ENCODE peak calls at places on chromosomes 12 and 14, in four cellular contexts. H is body of pancreas, M is gastrocnemius medialis, U is pancreas. Q is an unnamed sample.

GRCh38 chr12:10501031-10501430 is 4.7 kb upstream of the EIF2S3B start:
- DNase-seq in H (no peak), M (no peak), U (no peak), Q (no peak)

GRCh38 chr12:57159341-57159740 is 11.9 kb upstream of the LRP1-AS start:
- DNase-seq in H (no peak), M (no peak), U (no peak), Q (no peak)

GRCh38 chr14:92789457-92790089 is 4.5 kb upstream of the GOLGA5 start:
- DNase-seq in H (no peak), M (no peak), U (no peak), Q (no peak)

GRCh38 chr14:23068792-23069412 is 11.6 kb upstream of the CDH24 start:
- DNase-seq in H (peak; percentile 87), M (peak; percentile 82), U (peak; percentile 76), Q (peak; percentile 94)

GRCh38 chr14:50599700-50600444 is 39.9 kb downstream of the ATL1 start:
- DNase-seq in H (no peak), M (no peak), U (no peak), Q (no peak)

GRCh38 chr14:65074449-65075155 is 27.7 kb downstream of the MAX start:
- DNase-seq in H (no peak), M (peak; percentile 73), U (no peak), Q (no peak)

GRCh38 chr12:3838065-3838464 is 35.1 kb downstream of the PARP11 start:
- DNase-seq in H (no peak), M (no peak), U (no peak), Q (no peak)

GRCh38 chr14:53516261-53516774 is 363.2 kb upstream of the DDHD1 start:
- DNase-seq in H (no peak), M (no peak), U (no peak), Q (no peak)

GRCh38 chr12:78963439-78964222 is 99.1 kb downstream of the SYT1 start:
- DNase-seq in H (no peak), M (no peak), U (no peak), Q (no peak)

GRCh38 chr12:49824886-49825285 is 3.3 kb downstream of the NCKAP5L start:
- DNase-seq in H (no peak), M (peak; percentile 41), U (no peak), Q (no peak)

GRCh38 chr12:43309845-43310405 is 242.1 kb downstream of the ADAMTS20 start:
- DNase-seq in H (no peak), M (no peak), U (no peak), Q (no peak)

GRCh38 chr14:68248481-68249255 is 429.1 kb downstream of the RAD51B start:
- DNase-seq in H (peak; percentile 19), M (peak; percentile 84), U (peak; percentile 40), Q (no peak)

GRCh38 chr14:78933948-78934524 is 763.9 kb downstream of the NRXN3 start:
- DNase-seq in H (no peak), M (no peak), U (no peak), Q (no peak)

GRCh38 chr14:88481794-88482193 is 73.0 kb downstream of the PTPN21 start:
- DNase-seq in H (no peak), M (no peak), U (no peak), Q (no peak)

GRCh38 chr12:10369557-10370150 is 20.2 kb downstream of the KLRK1 start:
- DNase-seq in H (no peak), M (no peak), U (no peak), Q (no peak)

GRCh38 chr12:87368259-87368658 is 660.9 kb downstream of the C12orf50 start:
- DNase-seq in H (no peak), M (no peak), U (no peak), Q (no peak)

DNA sequence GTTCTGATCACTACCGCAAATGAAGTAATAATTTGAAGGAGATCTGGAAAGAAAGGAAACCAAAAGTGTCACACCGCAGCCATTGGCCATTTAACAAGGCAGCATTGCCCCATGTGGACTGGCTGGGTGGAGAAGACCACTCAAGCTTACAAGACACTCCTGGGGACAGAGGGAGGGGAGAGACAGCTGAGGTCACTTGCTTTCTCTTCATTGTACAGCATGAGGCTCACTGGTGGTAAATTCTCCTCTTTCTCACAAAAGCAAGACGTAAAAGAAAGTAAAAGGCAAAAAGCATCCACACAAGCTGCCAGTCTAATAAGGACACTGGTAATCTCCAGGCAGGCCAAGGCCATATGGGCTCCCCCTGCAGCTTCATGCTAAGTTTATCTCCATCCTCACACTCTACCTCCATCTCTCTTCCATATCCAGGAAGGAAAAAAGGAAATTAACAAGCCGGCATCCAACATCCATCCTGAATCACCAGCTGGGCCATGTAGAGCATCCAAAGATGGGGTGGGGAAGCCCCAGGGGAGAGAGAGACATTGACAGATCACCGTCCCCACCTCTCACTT is 100.7 kb downstream of the DPF3 start:
- DNase-seq in H (no peak), M (no peak), U (no peak), Q (no peak)
- TF ChIP-seq CTCF in H (no peak), M (no peak), U (no peak), Q (no peak)

DNA sequence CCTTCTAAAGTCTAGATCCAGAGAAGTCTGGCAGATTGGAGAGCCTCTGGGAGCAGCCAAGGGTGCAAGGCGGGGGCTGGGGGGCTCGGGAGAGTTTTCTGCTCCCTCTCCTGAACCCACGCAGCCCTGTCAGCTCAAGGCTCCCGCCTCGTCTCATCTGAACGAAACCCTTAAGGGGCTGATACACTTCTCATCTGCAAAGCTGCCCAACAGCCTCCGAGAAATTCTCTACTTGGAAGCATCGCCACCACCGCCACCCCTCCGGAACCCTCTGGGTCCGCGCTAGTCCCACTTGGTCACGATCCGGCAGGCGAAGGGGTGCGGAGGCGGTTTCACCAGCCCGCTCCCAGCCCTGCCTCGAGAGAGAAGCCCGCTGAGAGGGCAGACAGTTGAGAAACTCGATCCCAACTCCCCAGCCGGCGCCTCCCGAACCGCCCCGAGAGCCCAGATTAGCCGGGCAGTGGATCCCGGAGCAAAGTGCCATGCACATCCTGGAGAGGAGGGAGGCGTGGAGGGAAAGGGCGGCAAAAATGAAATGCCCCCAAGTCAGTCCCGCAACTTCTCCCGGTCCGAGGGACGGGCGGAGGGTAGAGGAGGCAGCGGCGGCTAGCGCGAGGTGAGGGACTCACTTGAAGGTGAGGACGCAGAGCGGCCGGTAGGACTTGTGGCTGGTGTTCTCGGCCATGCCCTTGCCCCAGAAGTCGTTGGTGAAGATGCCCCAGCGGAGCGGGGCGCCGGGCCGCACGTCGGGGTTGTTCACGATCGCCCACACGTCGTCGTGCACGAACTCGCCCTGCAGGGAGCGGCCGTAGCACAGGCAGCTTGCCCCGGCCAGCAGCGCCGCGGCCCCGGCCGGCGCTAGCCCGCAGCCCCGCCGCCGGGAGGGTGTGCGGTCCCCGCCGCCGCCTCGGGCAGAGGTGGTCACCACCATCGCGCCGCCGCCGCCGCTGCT is 645 bp downstream of the TMTC1 start:
- DNase-seq in H (peak; percentile 20), M (peak; percentile 66), U (peak; percentile 26), Q (peak; percentile 85)
- TF ChIP-seq CTCF in H (no peak), M (no peak), U (no peak), Q (no peak)

GRCh38 chr12:2449586-2449985 is 345.2 kb upstream of the FKBP4 start:
- DNase-seq in H (no peak), M (no peak), U (no peak), Q (no peak)
- TF ChIP-seq CTCF in H (no peak), M (no peak), U (no peak), Q (no peak)

GRCh38 chr12:121099779-121100178 is 32.9 kb upstream of the P2RX7 start:
- DNase-seq in H (no peak), M (no peak), U (no peak), Q (no peak)
- TF ChIP-seq CTCF in H (no peak), M (no peak), U (no peak), Q (no peak)

GRCh38 chr14:95891742-95892141 is 15.1 kb downstream of the TUNAR start:
- DNase-seq in H (no peak), M (no peak), U (no peak), Q (no peak)

GRCh38 chr14:95892142-95892541 is 15.5 kb downstream of the TUNAR start:
- DNase-seq in H (no peak), M (no peak), U (no peak), Q (no peak)

GRCh38 chr14:95896628-95897027 is 20.0 kb downstream of the TUNAR start:
- DNase-seq in H (no peak), M (no peak), U (no peak), Q (no peak)

GRCh38 chr14:95897280-95897679 is 20.6 kb downstream of the TUNAR start:
- DNase-seq in H (no peak), M (no peak), U (no peak), Q (no peak)

DNA sequence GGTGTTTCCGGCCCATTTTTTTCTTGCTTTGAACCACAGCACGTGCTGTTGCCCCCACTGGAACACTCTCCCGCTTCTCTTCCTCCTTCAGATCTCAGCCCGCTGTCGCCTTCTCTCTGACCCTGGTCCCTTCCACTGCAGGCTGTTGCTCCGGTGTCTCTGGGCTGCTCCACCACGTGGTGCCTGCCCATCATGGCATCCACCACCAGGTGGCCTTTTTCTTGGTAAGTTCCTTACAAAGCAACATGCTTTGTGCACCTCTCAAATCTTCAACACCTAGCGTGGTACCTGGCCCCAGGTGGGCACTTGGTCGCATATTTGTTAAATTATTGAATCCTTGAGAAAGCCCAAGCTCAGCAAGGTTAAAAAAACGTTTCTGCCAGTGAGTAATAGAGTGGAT is 19.1 kb downstream of the TUNAR start:
- DNase-seq in H (peak; percentile 18), M (no peak), U (no peak), Q (no peak)
- TF ChIP-seq CTCF in H (peak; percentile 36), M (no peak), U (no peak), Q (peak; percentile 22)

Q was measured in osteocyte.